ENCODE peak calls at places on chromosomes 6 and 20, in eight cellular contexts. U is hepatocyte, V is GM23248, F is PC-9, N is Karpas-422, J is MM.1S, C is GM23338, X is SK-N-SH. M is an unnamed sample. For H3K9me2, the result is how much of the 10 kb centered on the place peaks cover.

GRCh38 chr6:40550096-40550731 is 37.0 kb downstream of the LRFN2 start:
- DNase-seq in N (peak), C (peak), V (peak), J (peak), U (peak), F (no peak), X (peak), M (peak)

GRCh38 chr6:142845143-142845571 is 99.8 kb downstream of the HIVEP2 start:
- DNase-seq in J (peak), N (no peak), F (peak), V (peak), U (no peak), C (no peak), X (no peak), M (no peak)

GRCh38 chr6:113449051-113449450 is 408.1 kb upstream of the MARCKS start:
- DNase-seq in C (no peak), J (no peak), F (no peak), X (no peak), U (no peak), N (no peak), V (peak), M (no peak)

GRCh38 chr6:46419576-46420002 is 71.7 kb downstream of the RCAN2 start:
- DNase-seq in X (peak), U (peak), F (no peak), V (peak), C (peak), N (peak), J (peak), M (peak)

GRCh38 chr6:113315068-113315467 is 542.1 kb upstream of the MARCKS start:
- DNase-seq in F (no peak), C (peak), J (no peak), X (no peak), N (no peak), V (no peak), U (no peak), M (no peak)

GRCh38 chr20:34567885-34568865 is 9.7 kb downstream of the MAP1LC3A start:
- DNase-seq in V (no peak), N (no peak), F (no peak), U (no peak), J (no peak), C (peak), X (no peak), M (no peak)

GRCh38 chr6:6631526-6632276 is 43.2 kb downstream of the LY86 start:
- DNase-seq in V (peak), N (no peak), C (no peak), F (no peak), J (no peak), X (no peak), U (no peak), M (no peak)

GRCh38 chr6:52976591-52977035 is 18.5 kb downstream of the GSTA4 start:
- DNase-seq in C (no peak), U (peak), V (no peak), X (no peak), J (peak), N (no peak), F (no peak), M (no peak)

GRCh38 chr20:40493551-40493950 is 195.5 kb downstream of the MAFB start:
- DNase-seq in X (no peak), V (peak), U (no peak), C (no peak), F (peak), J (no peak), N (no peak), M (no peak)

GRCh38 chr20:17504898-17505663 is 26.1 kb downstream of the BFSP1 start:
- DNase-seq in J (peak), N (peak), V (peak), C (peak), F (peak), X (peak), U (peak), M (peak)

GRCh38 chr6:99822741-99823512 is 171.1 kb downstream of the MCHR2 start:
- DNase-seq in V (peak), N (peak), F (peak), U (peak), C (peak), X (peak), J (peak), M (peak)

GRCh38 chr20:64080013-64080812 is at the start of gene OPRL1:
- DNase-seq in F (no peak), X (no peak), V (peak), C (peak), U (no peak), J (no peak), N (no peak), M (no peak)

GRCh38 chr20:19275630-19276071 is 63.2 kb downstream of the SLC24A3 start:
- DNase-seq in X (no peak), F (peak), U (peak), J (no peak), C (no peak), V (peak), N (no peak), M (no peak)

GRCh38 chr6:30533460-30534294 is 22.6 kb downstream of the GNL1 start:
- DNase-seq in C (no peak), X (no peak), J (no peak), F (no peak), V (no peak), U (peak), N (no peak), M (no peak)

DNA sequence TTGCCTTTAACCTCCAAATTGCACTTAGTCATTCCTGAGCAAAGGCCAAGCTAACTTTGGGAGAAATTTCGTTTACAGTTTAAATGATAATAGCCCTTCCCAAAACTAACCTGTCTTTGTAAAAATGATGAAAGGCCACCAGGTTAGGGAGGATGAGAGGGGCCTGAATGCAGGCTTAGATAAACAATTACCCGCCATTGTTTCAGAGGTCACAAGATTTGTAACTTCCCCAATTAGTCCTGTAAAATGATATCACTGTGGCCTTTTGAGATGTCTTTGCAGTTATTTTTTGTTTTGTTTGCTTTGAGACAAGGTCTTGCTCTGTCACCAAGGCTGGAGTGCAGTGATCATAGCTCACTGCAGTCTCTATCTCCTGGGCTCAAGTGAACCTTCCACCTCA is 26.3 kb downstream of the GNL1 start:
- DNase-seq in J (no peak), U (no peak), N (no peak), X (no peak), F (no peak), C (no peak), V (no peak), M (no peak)
- H3K9me2 ChIP-seq in J (under half), U (under half), N (under half), X (under half), F (under half), C (under half), V (under half), M (under half)

DNA sequence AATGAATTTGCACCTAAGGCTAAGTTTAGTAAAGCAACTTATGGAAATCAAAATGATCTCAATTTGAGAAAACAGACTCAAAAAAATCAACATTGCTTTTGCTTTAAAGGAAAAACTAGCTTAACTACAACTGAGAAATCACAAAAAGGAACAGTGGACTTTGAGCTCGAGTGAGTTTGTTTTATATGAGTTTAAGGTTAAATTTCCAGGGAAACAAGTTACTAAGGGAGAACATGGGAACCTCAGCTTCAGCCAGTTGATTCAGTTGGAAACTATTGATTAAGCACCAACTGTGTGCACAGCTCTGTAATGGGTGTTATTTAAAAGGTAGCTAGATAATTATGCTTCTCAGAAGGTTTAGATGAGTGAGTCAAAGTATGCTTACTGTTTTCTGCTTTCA is 85.7 kb downstream of the TBC1D7 start:
- DNase-seq in F (no peak), X (no peak), J (no peak), C (no peak), U (no peak), V (no peak), N (no peak), M (no peak)
- H3K9me2 ChIP-seq in F (under half), X (under half), J (under half), C (under half), U (under half), V (under half), N (under half), M (under half)

DNA sequence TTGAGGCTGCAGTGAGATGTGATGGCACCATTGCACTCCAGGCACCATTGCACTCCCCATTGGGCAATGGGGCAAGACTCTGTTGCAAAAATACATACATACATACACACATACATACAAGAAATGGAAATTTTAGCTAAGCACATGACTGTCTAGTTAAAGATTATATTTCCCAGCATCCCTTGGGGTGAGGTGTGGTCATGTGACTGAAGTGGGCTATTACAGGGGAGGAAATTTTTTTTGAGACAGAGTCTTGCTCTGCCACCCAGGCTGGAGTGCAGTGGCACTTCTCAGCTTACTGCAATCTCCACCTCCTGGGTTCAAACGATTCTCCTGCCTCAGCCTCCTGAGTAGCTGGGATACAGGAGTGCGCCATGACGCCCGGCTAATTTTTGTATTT is 32.0 kb upstream of the HMGA1 start:
- DNase-seq in U (no peak), C (no peak), F (no peak), X (no peak), N (no peak), V (no peak), J (no peak), M (no peak)
- H3K9me2 ChIP-seq in U (under half), C (under half), F (under half), X (under half), N (under half), V (under half), J (under half), M (under half)

GRCh38 chr6:93964926-93965325 is 545.6 kb upstream of the EPHA7 start:
- DNase-seq in N (no peak), F (no peak), J (no peak), C (no peak), X (no peak), U (no peak), V (no peak), M (no peak)
- H3K9me2 ChIP-seq in N (under half), F (under half), J (under half), C (under half), X (under half), U (under half), V (under half), M (under half)

GRCh38 chr6:33677153-33677660 is 34.3 kb downstream of the UQCC2 start:
- DNase-seq in F (no peak), U (no peak), V (peak), J (no peak), X (no peak), N (no peak), C (no peak), M (no peak)
- H3K9me2 ChIP-seq in F (under half), U (under half), V (under half), J (under half), X (under half), N (under half), C (under half), M (under half)

DNA sequence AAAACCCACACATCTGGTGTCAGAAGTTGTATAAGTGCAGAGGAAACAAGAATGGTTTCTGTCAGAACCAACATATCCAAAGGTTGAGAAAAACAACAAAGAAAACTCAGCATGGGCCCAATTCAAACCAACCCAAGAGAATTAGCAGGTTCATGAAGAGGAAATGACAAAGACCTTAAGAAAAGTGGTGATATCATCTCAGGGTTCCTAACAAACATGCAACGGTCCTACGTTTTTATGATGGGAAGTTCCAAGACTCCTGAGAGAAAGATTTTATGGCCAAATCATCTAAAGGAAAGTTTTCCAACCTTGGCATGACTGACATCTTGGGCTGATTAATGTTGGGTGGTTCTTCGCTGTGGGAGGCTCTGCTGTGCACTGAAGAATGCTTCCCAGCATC is 23.0 kb downstream of the TFB1M start:
- DNase-seq in N (no peak), F (no peak), X (no peak), C (no peak), V (no peak), U (no peak), J (no peak), M (no peak)
- H3K9me2 ChIP-seq in N (under half), F (under half), X (under half), C (under half), V (under half), U (under half), J (under half), M (under half)

GRCh38 chr6:167695831-167696230 is 130.9 kb upstream of the AFDN start:
- DNase-seq in F (no peak), J (no peak), U (no peak), X (no peak), C (no peak), N (no peak), V (no peak), M (no peak)
- H3K9me2 ChIP-seq in F (under half), J (under half), U (under half), X (under half), C (under half), N (under half), V (under half), M (under half)

GRCh38 chr20:52193133-52193532 is 1.6 kb upstream of the ZFP64 start:
- DNase-seq in C (no peak), N (no peak), V (no peak), J (no peak), X (no peak), U (no peak), F (no peak), M (no peak)

GRCh38 chr20:52193886-52194545 is 2.4 kb upstream of the ZFP64 start:
- DNase-seq in X (no peak), F (no peak), J (no peak), V (no peak), C (no peak), U (peak), N (no peak), M (no peak)

GRCh38 chr20:52191436-52192295 is at the start of gene ZFP64:
- DNase-seq in F (peak), N (peak), U (peak), V (peak), X (peak), J (peak), C (peak), M (peak)

GRCh38 chr20:52191132-52191435 is 495 bp downstream of the ZFP64 start:
- DNase-seq in C (peak), F (no peak), N (no peak), X (no peak), J (no peak), U (no peak), V (no peak), M (no peak)

GRCh38 chr20:52192296-52193007 is 873 bp upstream of the ZFP64 start:
- DNase-seq in J (peak), C (no peak), U (no peak), X (peak), F (no peak), V (no peak), N (no peak), M (peak)
- H3K9me2 ChIP-seq in J (under half), C (under half), U (under half), X (under half), F (under half), V (under half), N (under half), M (under half)

GRCh38 chr6:169804427-169804826 is 53.0 kb downstream of the ERMARD start:
- DNase-seq in V (no peak), C (no peak), N (no peak), U (no peak), F (no peak), J (no peak), X (no peak), M (no peak)
- H3K9me2 ChIP-seq in V (under half), C (under half), N (under half), U (under half), F (under half), J (under half), X (under half), M (under half)

GRCh38 chr20:33303595-33303994 is 20.6 kb downstream of the BPIFB1 start:
- DNase-seq in N (no peak), C (no peak), F (peak), J (no peak), X (no peak), U (no peak), V (no peak), M (no peak)

GRCh38 chr20:33299111-33299603 is 16.1 kb downstream of the BPIFB1 start:
- DNase-seq in V (peak), X (peak), F (peak), N (peak), U (peak), C (peak), J (peak), M (peak)

GRCh38 chr20:33301192-33301930 is 18.3 kb downstream of the BPIFB1 start:
- DNase-seq in F (peak), J (no peak), X (no peak), V (peak), C (peak), N (peak), U (no peak), M (peak)

GRCh38 chr20:33296206-33296605 is 13.2 kb downstream of the BPIFB1 start:
- DNase-seq in N (no peak), X (no peak), J (no peak), C (no peak), U (no peak), V (peak), F (no peak), M (no peak)

GRCh38 chr20:33298391-33298790 is 15.4 kb downstream of the BPIFB1 start:
- DNase-seq in U (no peak), C (peak), N (no peak), X (no peak), V (peak), J (no peak), F (peak), M (no peak)
- H3K9me2 ChIP-seq in U (under half), C (under half), N (under half), X (under half), V (under half), J (under half), F (under half), M (under half)